ENCODE peak calls at places on chromosomes 16 and 17, in seven cellular contexts. V is sciatic nerve; M is left lung; L is activated CD8-positive, alpha-beta T cell treated with anti-CD3 and anti-CD28 coated beads, Interleukin-2, amount 10 ng/mL, durations not matched to agents 7 days and 5 days; F is GM12878; W is esophagus mucosa; Z is CD4-positive, alpha-beta T cell. B is an unnamed sample.

GRCh38 chr16:49828545-49829267 is 27.2 kb downstream of the ZNF423 start:
- ATAC-seq in L (no peak), M (no peak), F (no peak), Z (no peak), W (no peak), V (peak), B (no peak)

GRCh38 chr16:63806794-63807506 is 1314.9 kb downstream of the CDH11 start:
- ATAC-seq in Z (no peak), M (no peak), L (no peak), W (peak), V (no peak), F (no peak), B (no peak)

GRCh38 chr16:29820730-29821662 is 734 bp downstream of the MVP start:
- ATAC-seq in F (peak), L (peak), W (peak), M (peak), V (peak), Z (peak), B (no peak)

GRCh38 chr17:36879027-36879426 is 58.2 kb upstream of the LHX1 start:
- ATAC-seq in Z (no peak), L (no peak), W (peak), F (no peak), V (no peak), M (no peak), B (no peak)

GRCh38 chr17:1999557-2000251 is 25.4 kb downstream of the RTN4RL1 start:
- ATAC-seq in V (peak), Z (no peak), M (peak), W (peak), F (no peak), L (no peak), B (peak)

GRCh38 chr16:27321013-27321960 is 7.5 kb downstream of the IL4R start:
- ATAC-seq in V (no peak), W (peak), F (no peak), L (no peak), M (peak), Z (no peak), B (peak)

GRCh38 chr16:71666264-71666663 is 40.3 kb downstream of the MARVELD3 start:
- ATAC-seq in F (no peak), V (no peak), L (no peak), Z (no peak), M (no peak), W (no peak), B (no peak)

GRCh38 chr17:43560461-43561427 is 14.6 kb upstream of the ETV4 start:
- ATAC-seq in F (no peak), W (no peak), M (no peak), Z (no peak), V (no peak), L (no peak), B (no peak)

GRCh38 chr17:55585629-55586028 is 74.4 kb upstream of the SMIM36 start:
- ATAC-seq in V (no peak), M (no peak), F (no peak), W (no peak), Z (no peak), L (no peak), B (no peak)

GRCh38 chr16:86363057-86363490 is 147.3 kb upstream of the FOXF1 start:
- ATAC-seq in V (no peak), M (no peak), Z (no peak), L (no peak), F (no peak), W (no peak), B (peak)

GRCh38 chr16:1647904-1648303 is 30.2 kb upstream of the JPT2 start:
- ATAC-seq in F (no peak), V (no peak), Z (no peak), W (no peak), M (no peak), L (no peak), B (no peak)

B was measured in gastroesophageal sphincter.